ENCODE peak calls at places on chromosomes 6 and 20, in four cellular contexts. O, A, I and N are unnamed samples.
A peak's percentile ranks its signal among the peaks of the same experiment; 100 is the strongest.

GRCh38 chr20:17571967-17572638 is 2.2 kb downstream of the DSTN start:
- DNase-seq in O (no peak), A (no peak), I (no peak), N (no peak)

GRCh38 chr20:20820780-20821495 is 108.5 kb upstream of the RALGAPA2 start:
- DNase-seq in O (no peak), A (no peak), I (no peak), N (no peak)

GRCh38 chr6:137736919-137737318 is 130.1 kb upstream of the TNFAIP3 start:
- DNase-seq in O (no peak), A (no peak), I (no peak), N (no peak)

GRCh38 chr20:22577515-22578220 is 6.7 kb downstream of the FOXA2 start:
- DNase-seq in O (peak; percentile 68), A (no peak), I (no peak), N (peak; percentile 66)

GRCh38 chr6:158157064-158157764 is 10.8 kb downstream of the SERAC1 start:
- DNase-seq in O (no peak), A (no peak), I (no peak), N (no peak)

GRCh38 chr20:32727663-32728062 is 15.6 kb downstream of the COMMD7 start:
- DNase-seq in O (no peak), A (no peak), I (no peak), N (no peak)

GRCh38 chr20:25867776-25868649 is 171.4 kb upstream of the ZNF337 start:
- DNase-seq in O (peak; percentile 88), A (peak; percentile 71), I (peak; percentile 18), N (no peak)

GRCh38 chr6:7078856-7079255 is 28.9 kb upstream of the RREB1 start:
- DNase-seq in O (no peak), A (no peak), I (no peak), N (no peak)

GRCh38 chr20:1707588-1708449 is 50.2 kb upstream of the SIRPG start:
- DNase-seq in O (no peak), A (no peak), I (peak; percentile 8), N (no peak)

GRCh38 chr6:124433369-124434064 is 528.7 kb upstream of the RNF217 start:
- DNase-seq in O (no peak), A (no peak), I (no peak), N (no peak)

GRCh38 chr6:168395983-168396382 is 45.0 kb upstream of the SMOC2 start:
- DNase-seq in O (no peak), A (no peak), I (no peak), N (no peak)

GRCh38 chr20:3674995-3675900 is 6.6 kb downstream of the ADAM33 start:
- DNase-seq in O (no peak), A (no peak), I (no peak), N (no peak)

GRCh38 chr6:40798069-40798770 is 211.1 kb upstream of the LRFN2 start:
- DNase-seq in O (peak; percentile 54), A (no peak), I (no peak), N (peak; percentile 57)

GRCh38 chr6:40922281-40922680 is 116.7 kb downstream of the UNC5CL start:
- DNase-seq in O (no peak), A (no peak), I (no peak), N (no peak)

GRCh38 chr6:44561832-44562496 is 174.5 kb downstream of the CDC5L start:
- DNase-seq in O (no peak), A (peak; percentile 43), I (no peak), N (no peak)

GRCh38 chr6:41191569-41191968 is 9.4 kb downstream of the TREML2 start:
- DNase-seq in O (peak; percentile 81), A (peak; percentile 48), I (peak; percentile 67), N (peak; percentile 87)

GRCh38 chr6:147311218-147311617 is 107.0 kb downstream of the STXBP5 start:
- DNase-seq in O (no peak), A (no peak), I (no peak), N (no peak)

GRCh38 chr20:2051920-2052319 is 49.7 kb upstream of the STK35 start:
- DNase-seq in O (no peak), A (peak; percentile 3), I (no peak), N (no peak)

GRCh38 chr6:23180504-23181293 is 611.3 kb downstream of the HDGFL1 start:
- DNase-seq in O (no peak), A (peak; percentile 64), I (no peak), N (no peak)

GRCh38 chr20:24640276-24640675 is 170.8 kb downstream of the SYNDIG1 start:
- DNase-seq in O (no peak), A (no peak), I (no peak), N (no peak)

GRCh38 chr6:17914651-17915050 is 72.8 kb downstream of the KIF13A start:
- DNase-seq in O (no peak), A (no peak), I (no peak), N (no peak)

GRCh38 chr20:56343861-56344381 is 14.9 kb upstream of the FAM210B start:
- DNase-seq in O (peak; percentile 90), A (peak; percentile 87), I (peak; percentile 82), N (peak; percentile 98)

GRCh38 chr20:34546751-34547181 is 11.8 kb upstream of the MAP1LC3A start:
- DNase-seq in O (no peak), A (no peak), I (no peak), N (no peak)

GRCh38 chr6:27168586-27169443 is 78.7 kb upstream of the PRSS16 start:
- DNase-seq in O (no peak), A (no peak), I (no peak), N (no peak)

GRCh38 chr6:138588805-138589434 is 89.6 kb upstream of the NHSL1 start:
- DNase-seq in O (peak; percentile 65), A (peak; percentile 61), I (peak; percentile 81), N (no peak)

GRCh38 chr20:48096212-48096875 is 311.1 kb upstream of the SULF2 start:
- DNase-seq in O (no peak), A (no peak), I (no peak), N (no peak)

GRCh38 chr20:17620371-17621228 is 50.7 kb downstream of the DSTN start:
- DNase-seq in O (peak; percentile 8), A (peak; percentile 7), I (no peak), N (no peak)

DNA sequence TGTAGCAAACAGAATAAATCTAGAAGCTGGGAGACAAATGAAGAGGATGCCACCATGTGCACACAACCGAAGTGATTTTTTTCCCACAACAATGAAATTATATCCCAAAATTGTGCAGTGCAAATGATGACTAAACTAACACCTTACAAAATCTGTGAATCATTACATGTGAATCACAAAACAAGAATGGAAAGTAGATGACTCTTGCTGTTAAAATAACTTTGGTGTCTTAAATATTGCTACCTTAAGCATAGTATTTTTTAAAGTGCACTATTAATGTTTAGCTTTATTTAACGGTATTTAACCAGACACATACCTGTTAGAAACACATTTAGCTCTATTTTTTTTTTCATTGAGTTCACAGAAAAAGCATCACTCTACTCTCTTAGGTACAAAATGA is 190.8 kb downstream of the TBC1D32 start:
- DNase-seq in O (no peak), A (no peak), I (no peak), N (no peak)
- TF ChIP-seq TEAD4 in O (no peak), A (no peak), I (no peak), N (no peak)

GRCh38 chr6:109062756-109063352 is 31.8 kb downstream of the SESN1 start:
- DNase-seq in O (no peak), A (no peak), I (no peak), N (no peak)
- TF ChIP-seq TEAD4 in O (no peak), A (no peak), I (no peak), N (no peak)

GRCh38 chr6:127298475-127298874 is 31.8 kb downstream of the RNF146 start:
- DNase-seq in O (no peak), A (no peak), I (no peak), N (no peak)
- TF ChIP-seq TEAD4 in O (no peak), A (no peak), I (no peak), N (no peak)

DNA sequence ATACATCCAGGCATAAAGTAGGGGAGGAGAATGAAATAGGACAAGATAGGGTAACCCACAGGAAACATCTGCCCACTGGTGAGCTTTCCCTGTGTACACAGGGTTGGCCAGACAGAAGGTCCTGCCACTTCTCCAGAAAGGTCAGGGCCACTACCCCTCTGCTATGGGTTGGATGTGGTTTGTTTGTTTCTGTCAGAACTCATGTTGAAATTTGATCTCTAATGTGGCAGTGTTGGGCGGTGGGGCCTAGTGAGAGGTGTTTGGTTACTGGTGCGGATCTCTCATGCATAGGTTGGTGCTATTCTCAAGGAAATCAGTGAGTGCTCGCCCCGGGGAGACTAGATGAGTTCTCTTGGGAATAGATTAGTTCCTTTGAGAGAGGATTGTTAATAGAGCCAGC is 15.6 kb upstream of the MAS1 start:
- DNase-seq in O (peak; percentile 46), A (no peak), I (no peak), N (no peak)
- TF ChIP-seq TEAD4 in O (no peak), A (no peak), I (no peak), N (no peak)

GRCh38 chr20:61699184-61700066 is 366.3 kb downstream of the TAF4 start:
- DNase-seq in O (no peak), A (peak; percentile 52), I (no peak), N (no peak)

GRCh38 chr20:61695741-61696140 is 369.9 kb downstream of the TAF4 start:
- DNase-seq in O (no peak), A (no peak), I (no peak), N (no peak)

GRCh38 chr20:61696181-61696735 is 369.4 kb downstream of the TAF4 start:
- DNase-seq in O (no peak), A (no peak), I (no peak), N (no peak)

GRCh38 chr20:61698598-61698960 is 367.1 kb downstream of the TAF4 start:
- DNase-seq in O (no peak), A (no peak), I (no peak), N (no peak)

GRCh38 chr20:61697666-61698597 is 367.7 kb downstream of the TAF4 start:
- DNase-seq in O (no peak), A (no peak), I (no peak), N (no peak)
- TF ChIP-seq TEAD4 in O (no peak), A (no peak), I (no peak), N (no peak)

DNA sequence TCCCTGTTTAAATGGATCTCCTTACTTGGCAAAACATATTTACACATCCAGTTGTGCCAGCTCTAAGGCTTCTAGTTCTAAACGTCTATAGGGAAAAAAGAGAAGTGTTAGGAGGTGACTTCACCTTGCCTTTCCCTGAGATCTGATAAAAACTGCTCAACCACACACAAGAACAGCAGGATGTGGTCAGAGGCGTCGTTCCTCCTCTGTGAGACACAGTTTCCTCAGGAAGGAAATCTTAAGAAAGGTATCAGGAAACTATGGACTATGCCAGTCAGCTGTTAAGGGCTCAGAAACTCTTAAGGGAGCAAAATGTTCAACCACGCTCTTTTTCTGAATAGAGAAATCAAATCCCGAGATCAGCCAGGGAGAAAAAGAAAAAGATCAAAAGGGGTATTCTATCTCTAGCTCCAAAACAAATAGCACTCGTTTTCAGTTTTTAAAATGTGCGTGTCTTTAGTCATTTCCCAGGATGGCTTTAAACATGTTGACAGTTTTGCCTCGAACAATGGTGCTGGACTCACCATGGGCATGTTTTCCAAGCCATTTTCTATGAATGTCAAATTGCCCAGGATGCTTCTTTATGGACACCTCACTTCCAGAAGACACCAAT is 154.5 kb downstream of the HACE1 start:
- DNase-seq in O (no peak), A (no peak), I (no peak), N (no peak)
- TF ChIP-seq TEAD4 in O (no peak), A (no peak), I (peak; percentile 60), N (no peak)

DNA sequence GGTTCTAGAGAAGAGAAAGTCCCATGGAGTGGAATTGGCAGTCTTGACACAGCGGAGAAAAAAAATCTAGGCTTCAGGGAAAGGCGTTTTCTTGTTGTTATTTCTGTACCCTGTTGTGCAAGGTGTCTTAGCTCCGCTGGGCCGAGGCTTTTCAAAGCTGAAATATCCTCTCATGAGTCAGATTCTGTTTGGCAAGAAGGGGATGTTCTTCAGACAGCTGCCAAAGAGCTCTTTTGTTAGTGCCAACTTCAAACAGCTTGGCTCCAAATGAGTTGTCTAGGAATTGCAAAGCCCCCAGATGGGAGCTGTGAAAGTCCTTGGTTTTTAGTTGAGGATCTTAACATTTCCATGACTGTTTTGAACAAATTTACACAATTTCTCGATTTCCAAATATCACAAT is 45.6 kb downstream of the LRRN4 start:
- DNase-seq in O (no peak), A (no peak), I (no peak), N (no peak)
- TF ChIP-seq TEAD4 in O (no peak), A (no peak), I (no peak), N (no peak)